ENCODE peak calls at places on chromosome 2, in five cellular contexts. D is cardiac fibroblast, W is fibroblast of mammary gland, U is cardiac muscle cell, V is GM12864. F is an unnamed sample.

GRCh38 chr2:224328798-224329197 is 73.1 kb downstream of the FAM124B start:
- DNase-seq in D (no peak), W (no peak), U (no peak), V (no peak), F (no peak)

GRCh38 chr2:191878576-191879298 is 31.8 kb upstream of the CAVIN2 start:
- DNase-seq in D (peak), W (peak), U (peak), V (no peak), F (no peak)

GRCh38 chr2:64137996-64138395 is 6.2 kb downstream of the PELI1 start:
- DNase-seq in D (no peak), W (no peak), U (no peak), V (no peak), F (no peak)

GRCh38 chr2:30629866-30630265 is 177.4 kb downstream of the CAPN13 start:
- DNase-seq in D (peak), W (peak), U (peak), V (no peak), F (no peak)

GRCh38 chr2:228657807-228658402 is 476.4 kb upstream of the SPHKAP start:
- DNase-seq in D (peak), W (peak), U (peak), V (no peak), F (peak)

GRCh38 chr2:163077241-163077640 is 238.7 kb upstream of the KCNH7 start:
- DNase-seq in D (no peak), W (no peak), U (no peak), V (no peak), F (no peak)

GRCh38 chr2:54575379-54575888 is 119.3 kb downstream of the SPTBN1 start:
- DNase-seq in D (peak), W (peak), U (peak), V (no peak), F (no peak)

GRCh38 chr2:39778775-39779751 is at the start of gene THUMPD2:
- DNase-seq in D (peak), W (peak), U (peak), V (peak), F (peak)

GRCh38 chr2:8511868-8512612 is 169.8 kb upstream of the ID2 start:
- DNase-seq in D (peak), W (peak), U (peak), V (no peak), F (peak)

GRCh38 chr2:1628893-1629292 is 115.4 kb downstream of the PXDN start:
- DNase-seq in D (peak), W (peak), U (peak), V (no peak), F (no peak)

GRCh38 chr2:209534228-209534627 is 110.4 kb downstream of the MAP2 start:
- DNase-seq in D (no peak), W (no peak), U (no peak), V (no peak), F (no peak)

DNA sequence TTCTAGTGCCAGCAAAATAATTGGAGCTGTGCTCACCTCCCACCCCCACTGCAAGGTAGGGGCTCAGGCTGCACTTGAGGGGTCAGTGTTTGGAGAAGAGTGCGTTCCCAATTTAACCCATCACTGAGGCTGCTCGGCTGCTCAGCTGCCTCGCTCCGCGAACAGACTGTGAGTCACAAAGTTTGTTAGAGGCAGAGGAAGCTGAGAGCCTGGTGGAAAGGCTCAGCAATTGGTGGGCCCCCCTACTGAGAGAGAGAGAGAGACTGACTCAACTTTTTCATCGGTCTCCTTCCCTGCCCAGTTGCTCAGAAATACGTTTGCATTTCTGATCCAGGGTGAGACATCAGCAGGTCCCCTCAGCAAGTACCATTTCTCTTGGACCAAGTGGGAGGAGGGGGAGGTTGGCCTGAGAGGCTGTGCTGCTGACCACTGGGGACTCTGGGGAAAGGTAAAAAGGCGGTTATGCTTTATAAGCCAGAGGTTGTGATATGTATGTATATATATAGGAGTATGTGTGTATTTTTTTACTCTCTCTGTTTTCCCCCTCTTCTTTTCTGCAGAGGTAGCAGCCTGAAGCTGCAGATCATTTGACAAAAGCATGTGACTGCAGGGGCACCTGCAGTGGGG is 1.5 kb downstream of the EFR3B start:
- DNase-seq in D (peak), W (peak), U (peak), V (no peak), F (peak)
- H3K4me3 ChIP-seq in D (no peak), W (peak), U (peak), V (peak), F (no peak)

GRCh38 chr2:96535331-96535730 is 1.2 kb upstream of the ARID5A start:
- DNase-seq in D (no peak), W (no peak), U (no peak), V (no peak), F (no peak)

GRCh38 chr2:96537066-96537733 is 648 bp downstream of the ARID5A start:
- DNase-seq in D (peak), W (peak), U (peak), V (peak), F (peak)

GRCh38 chr2:96534701-96535181 is 1.8 kb upstream of the ARID5A start:
- DNase-seq in D (no peak), W (no peak), U (no peak), V (no peak), F (no peak)

GRCh38 chr2:96537734-96538486 is 1.4 kb downstream of the ARID5A start:
- DNase-seq in D (no peak), W (no peak), U (no peak), V (no peak), F (peak)

DNA sequence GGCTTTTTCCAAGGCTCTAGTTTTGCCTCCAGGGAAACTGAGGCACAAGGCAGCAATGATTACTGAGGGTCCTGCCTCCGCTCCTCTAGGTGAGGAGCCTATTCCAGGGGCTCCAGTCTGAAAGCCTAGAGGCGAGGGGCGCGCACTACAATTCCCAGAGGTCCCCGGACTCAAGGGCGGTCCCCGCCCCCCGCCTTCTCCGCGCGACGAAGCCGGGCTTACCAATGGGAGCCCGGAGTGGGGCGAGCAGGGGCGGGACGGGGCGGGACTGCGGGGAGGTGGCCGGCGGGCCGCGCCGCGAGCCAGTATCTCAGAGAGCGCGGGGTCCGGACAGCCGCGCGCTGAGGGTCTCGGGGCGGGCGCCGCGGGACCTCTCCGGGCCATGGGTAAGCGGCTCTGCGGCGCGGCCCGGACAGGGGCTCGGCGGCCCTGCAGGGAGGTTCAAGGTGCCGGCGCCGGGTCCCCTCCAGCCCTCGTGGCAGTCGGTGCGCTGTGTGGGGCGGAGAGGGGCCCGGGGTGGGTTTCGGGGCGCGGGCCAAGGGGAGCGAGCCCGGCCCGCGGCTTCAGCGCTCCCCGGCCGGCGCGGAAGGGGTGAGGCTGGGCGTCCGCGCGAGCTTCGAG is at the start of gene ARID5A:
- DNase-seq in D (peak), W (peak), U (peak), V (no peak), F (peak)
- TF ChIP-seq CTCF in D (peak), W (no peak), U (no peak), V (peak), F (no peak)

DNA sequence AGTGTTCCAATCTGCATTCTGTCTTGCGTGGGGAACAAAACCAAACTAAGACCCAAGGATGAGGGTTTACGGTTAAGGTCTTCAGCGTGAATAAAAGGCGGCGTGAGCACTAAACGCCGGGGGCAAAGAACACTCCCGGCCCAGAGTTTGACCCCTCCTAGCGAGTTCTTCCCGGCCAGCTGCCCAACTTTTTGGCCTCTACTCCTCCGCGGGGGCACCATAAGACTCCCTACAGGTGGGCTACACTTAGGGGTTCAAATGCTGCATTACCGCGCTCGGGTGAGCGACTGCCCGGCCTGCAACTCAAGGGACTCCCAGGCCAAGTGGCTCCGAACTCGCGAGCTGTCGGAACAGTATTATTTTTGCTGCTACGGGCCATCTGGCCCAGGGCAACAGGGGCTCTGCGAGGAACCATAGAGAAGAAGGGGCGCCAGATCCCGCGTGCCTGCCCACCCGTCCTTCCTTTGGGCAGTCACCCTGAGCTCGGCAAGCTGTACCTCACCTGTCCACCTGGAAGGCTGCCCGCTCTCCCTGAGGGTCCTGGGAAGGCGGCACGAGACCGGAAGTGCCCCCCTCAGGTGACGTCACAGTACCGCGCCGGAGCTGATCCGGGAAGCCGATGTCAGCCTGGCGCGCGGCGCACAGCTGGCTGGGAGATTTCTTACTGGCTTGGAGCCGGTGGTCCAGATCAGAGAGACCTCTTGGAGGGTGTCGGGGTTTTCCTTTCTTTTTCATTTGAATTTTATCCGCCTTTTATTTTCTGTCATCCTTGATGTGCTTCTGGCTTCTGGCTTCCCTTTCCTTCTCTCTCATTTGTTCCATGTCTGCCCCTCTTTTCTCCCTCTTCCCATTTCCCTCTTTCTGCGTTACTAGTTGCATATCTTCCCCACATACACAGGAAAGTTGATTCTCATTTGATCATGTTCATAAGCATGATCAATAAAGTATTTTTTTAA is at the start of gene LDAH:
- DNase-seq in D (peak), W (peak), U (peak), V (peak), F (peak)
- H3K4me3 ChIP-seq in D (peak), W (peak), U (peak), V (peak), F (peak)

DNA sequence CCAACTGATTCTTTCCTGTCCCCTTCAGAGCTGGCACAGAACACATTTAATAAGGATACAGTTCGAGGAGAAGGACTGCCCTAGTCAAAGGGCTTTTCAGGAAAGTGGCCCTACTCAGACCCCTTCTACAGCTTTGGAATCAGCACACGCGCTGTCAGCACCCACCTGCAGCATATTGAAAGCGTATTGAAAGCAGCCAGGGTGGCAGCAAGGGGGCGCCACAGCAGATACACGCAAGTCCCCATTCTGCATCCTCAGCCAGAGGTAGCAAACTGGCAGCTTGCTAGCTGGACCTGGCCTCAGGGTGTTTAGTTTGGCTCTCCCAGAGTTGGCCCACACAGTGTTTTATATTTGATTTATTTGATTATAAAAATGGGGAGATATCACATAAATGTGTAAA is 101.0 kb upstream of the NT5C1B start:
- DNase-seq in D (no peak), W (no peak), U (no peak), V (no peak), F (no peak)
- TF ChIP-seq CTCF in D (peak), W (peak), U (peak), V (peak), F (no peak)

GRCh38 chr2:58042486-58042970 is 4.1 kb upstream of the VRK2 start:
- DNase-seq in D (peak), W (peak), U (peak), V (no peak), F (peak)

GRCh38 chr2:58035352-58035751 is 11.3 kb upstream of the VRK2 start:
- DNase-seq in D (no peak), W (no peak), U (no peak), V (no peak), F (peak)

GRCh38 chr2:58044145-58044544 is 2.5 kb upstream of the VRK2 start:
- DNase-seq in D (no peak), W (no peak), U (no peak), V (no peak), F (no peak)

GRCh38 chr2:58033530-58033929 is 13.1 kb upstream of the VRK2 start:
- DNase-seq in D (no peak), W (no peak), U (no peak), V (no peak), F (no peak)

DNA sequence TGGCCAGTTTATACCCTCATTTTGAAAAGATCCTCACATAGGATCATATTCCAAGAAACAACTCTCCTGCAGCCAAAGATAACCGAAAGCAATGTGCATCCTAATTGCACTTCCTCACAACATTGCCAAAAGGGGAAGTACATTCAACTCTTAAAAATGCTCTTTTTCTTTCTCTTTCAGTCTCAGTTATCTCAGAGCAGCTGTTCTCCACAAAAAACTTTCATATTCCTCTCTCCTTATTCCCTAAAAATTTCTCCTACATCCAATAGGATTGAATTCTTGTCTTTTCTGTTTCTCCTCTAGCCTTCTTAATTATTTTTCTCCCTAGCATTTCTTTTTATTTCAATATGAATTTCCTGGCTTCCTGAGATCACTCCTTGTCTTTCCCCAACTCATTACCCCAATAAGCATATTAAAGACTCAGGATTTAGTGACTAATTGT is 7.4 kb upstream of the VRK2 start:
- DNase-seq in D (peak), W (peak), U (peak), V (no peak), F (peak)
- H3K4me3 ChIP-seq in D (no peak), W (no peak), U (no peak), V (no peak), F (peak)

DNA sequence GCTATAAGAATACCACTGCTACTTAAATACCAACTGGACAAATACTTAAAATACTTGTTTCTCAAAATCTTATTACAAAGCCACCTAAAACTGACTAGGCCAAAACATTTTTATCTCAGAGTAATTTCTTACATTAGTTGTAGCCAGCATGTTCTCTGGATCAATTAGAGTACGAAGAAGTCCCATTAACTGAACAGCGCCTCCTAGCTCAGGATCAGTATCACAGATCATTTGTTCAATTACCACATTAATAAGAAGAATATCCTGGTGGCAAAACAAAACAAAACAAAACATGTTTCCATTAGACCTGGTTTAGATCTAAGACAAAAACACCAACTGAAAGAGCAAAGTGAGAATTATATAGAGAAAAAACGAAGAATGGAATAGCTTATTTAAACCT is 36.0 kb downstream of the PPP4R3B start:
- DNase-seq in D (peak), W (peak), U (no peak), V (no peak), F (no peak)
- TF ChIP-seq CTCF in D (peak), W (peak), U (peak), V (no peak), F (peak)

DNA sequence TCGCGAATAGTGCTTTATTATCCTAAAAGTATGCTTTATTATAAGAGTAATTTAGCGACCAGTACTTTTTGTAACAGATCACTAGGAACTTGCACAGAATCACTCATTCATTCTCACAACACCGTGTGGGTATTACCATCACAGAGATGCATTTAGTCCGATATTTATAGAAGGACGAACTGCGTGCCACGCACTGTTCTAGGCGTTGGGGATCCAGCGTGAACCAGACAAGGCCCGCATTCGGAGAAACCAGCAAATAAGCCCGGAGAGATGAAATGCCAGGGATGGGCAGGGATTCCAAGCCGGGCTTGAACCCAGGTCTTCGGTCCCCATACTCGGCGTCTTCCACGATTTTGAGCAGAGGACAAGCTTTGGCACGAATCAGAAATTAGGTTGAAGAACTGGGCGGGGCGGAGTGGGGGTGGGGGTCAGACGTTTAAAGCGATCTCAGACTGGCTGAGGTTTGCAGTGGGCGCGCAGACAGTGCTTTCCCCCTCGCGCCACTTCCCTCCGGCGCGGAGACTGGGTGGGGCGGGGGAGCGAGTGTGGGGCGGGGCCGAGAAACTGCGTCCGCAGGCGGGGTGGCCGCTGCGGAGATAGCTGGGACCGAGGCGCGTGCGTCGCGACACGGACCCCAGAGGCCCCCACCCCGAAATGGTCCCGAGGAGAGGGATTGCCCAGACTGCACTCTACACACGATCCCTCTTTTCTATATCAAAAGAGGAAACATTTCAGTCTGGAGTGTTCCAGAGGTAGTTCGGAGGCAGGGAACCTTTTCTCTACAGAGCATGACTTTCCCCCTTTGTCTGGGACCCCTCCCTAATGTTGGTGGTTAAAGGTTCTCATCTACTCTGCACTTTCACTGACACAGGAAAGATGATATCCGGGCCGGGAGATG is 1.1 kb upstream of the CXCR4 start:
- DNase-seq in D (no peak), W (no peak), U (no peak), V (no peak), F (peak)
- H3K4me3 ChIP-seq in D (no peak), W (no peak), U (peak), V (peak), F (peak)

F was measured in GM12865.